ENCODE peak calls at places on chromosomes 5 and 9, in four cellular contexts. I is H1, Z is GM12878, A is HepG2. C is an unnamed sample. For H3K9me3, the result is how much of the 10 kb centered on the place peaks cover.

GRCh38 chr9:16138961-16139441 is 586.2 kb downstream of the CCDC171 start:
- DNase-seq in A (no peak), Z (no peak), I (no peak), C (no peak)

GRCh38 chr9:26361010-26361409 is 531.6 kb downstream of the CAAP1 start:
- DNase-seq in Z (no peak), A (no peak), I (no peak), C (no peak)

GRCh38 chr9:37480759-37481158 is 5.0 kb upstream of the POLR1E start:
- DNase-seq in A (no peak), Z (no peak), I (no peak), C (no peak)

GRCh38 chr5:56717253-56717987 is 97.9 kb upstream of the MAP3K1 start:
- DNase-seq in Z (no peak), I (no peak), A (no peak), C (no peak)

GRCh38 chr5:73823508-73823925 is 197.5 kb downstream of the ARHGEF28 start:
- DNase-seq in Z (no peak), A (peak), I (no peak), C (no peak)

GRCh38 chr5:14097998-14098471 is 45.1 kb upstream of the TRIO start:
- DNase-seq in A (no peak), Z (no peak), I (no peak), C (no peak)

GRCh38 chr5:163565931-163566608 is 60.7 kb downstream of the MAT2B start:
- DNase-seq in Z (peak), A (peak), I (no peak), C (no peak)

GRCh38 chr5:79611046-79611829 is 1.0 kb upstream of the TENT2 start:
- DNase-seq in A (no peak), I (no peak), Z (no peak), C (peak)

GRCh38 chr5:153573326-153574033 is 83.0 kb downstream of the GRIA1 start:
- DNase-seq in A (no peak), Z (no peak), I (no peak), C (no peak)

GRCh38 chr5:61299254-61299653 is 32.8 kb upstream of the ZSWIM6 start:
- DNase-seq in A (no peak), Z (no peak), I (no peak), C (no peak)

GRCh38 chr5:55306641-55307382 is 682 bp downstream of the DHX29 start:
- DNase-seq in I (no peak), A (peak), Z (no peak), C (no peak)

GRCh38 chr9:101027246-101027645 is 1.3 kb upstream of the PLPPR1 start:
- DNase-seq in I (no peak), Z (no peak), A (no peak), C (no peak)

GRCh38 chr5:51385214-51385613 is 2.0 kb downstream of the ISL1 start:
- DNase-seq in A (no peak), I (no peak), Z (no peak), C (no peak)

DNA sequence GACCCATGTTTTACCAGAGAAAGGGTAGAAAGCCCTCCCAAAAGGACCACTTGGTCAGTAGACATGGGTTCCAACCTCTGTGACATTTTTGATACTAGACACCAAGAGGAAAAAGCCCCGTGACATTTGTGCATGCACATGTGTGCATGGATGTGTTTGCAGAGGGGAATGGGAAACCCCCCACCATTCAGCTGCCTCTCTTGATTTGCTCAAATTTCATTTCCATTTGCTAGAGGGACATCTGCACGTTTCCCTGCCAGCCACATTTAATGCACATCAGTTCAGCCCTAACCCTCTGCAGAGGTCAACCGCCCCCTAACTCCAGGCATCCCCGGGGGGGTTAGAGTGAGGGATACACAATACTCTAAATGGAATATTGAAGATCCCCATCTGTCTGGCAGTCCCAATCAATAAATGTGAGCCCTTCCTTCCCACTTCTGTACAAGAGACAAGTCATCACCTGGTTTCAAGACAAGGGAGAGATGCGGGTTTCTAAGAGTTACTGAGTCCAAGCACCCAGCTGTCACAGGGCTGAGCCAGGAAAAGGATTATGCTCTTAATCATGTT is 134.2 kb downstream of the SEMA6A start:
- DNase-seq in A (no peak), Z (no peak), I (no peak), C (no peak)
- TF ChIP-seq CREB1 in A (no peak), Z (no peak), I (no peak), C (no peak)

GRCh38 chr5:178286226-178287090 is 53.9 kb upstream of the PHYKPL start:
- DNase-seq in A (no peak), I (no peak), Z (no peak), C (no peak)
- H3K9me3 ChIP-seq in A (under half), I (under half), Z (under half), C (under half)

GRCh38 chr5:154606246-154606645 is 128.2 kb upstream of the HAND1 start:
- DNase-seq in Z (no peak), I (no peak), A (no peak), C (no peak)

GRCh38 chr5:154610321-154611154 is 132.5 kb upstream of the HAND1 start:
- DNase-seq in Z (peak), A (peak), I (peak), C (peak)

GRCh38 chr5:154608531-154609011 is 130.5 kb upstream of the HAND1 start:
- DNase-seq in A (no peak), I (no peak), Z (no peak), C (no peak)

GRCh38 chr5:154606675-154607321 is 128.8 kb upstream of the HAND1 start:
- DNase-seq in I (no peak), A (no peak), Z (no peak), C (no peak)

GRCh38 chr5:154607746-154608145 is 129.7 kb upstream of the HAND1 start:
- DNase-seq in Z (no peak), A (no peak), I (no peak), C (no peak)
- TF ChIP-seq CREB1 in Z (no peak), A (no peak), I (no peak), C (no peak)

GRCh38 chr9:6922680-6923079 is 164.9 kb downstream of the KDM4C start:
- DNase-seq in A (no peak), I (no peak), Z (no peak), C (no peak)

GRCh38 chr9:6921335-6921734 is 163.6 kb downstream of the KDM4C start:
- DNase-seq in Z (no peak), A (no peak), I (no peak), C (no peak)

GRCh38 chr9:6924149-6924548 is 166.4 kb downstream of the KDM4C start:
- DNase-seq in A (no peak), I (no peak), Z (no peak), C (no peak)

GRCh38 chr9:6923081-6923480 is 165.3 kb downstream of the KDM4C start:
- DNase-seq in Z (no peak), A (no peak), I (no peak), C (no peak)

DNA sequence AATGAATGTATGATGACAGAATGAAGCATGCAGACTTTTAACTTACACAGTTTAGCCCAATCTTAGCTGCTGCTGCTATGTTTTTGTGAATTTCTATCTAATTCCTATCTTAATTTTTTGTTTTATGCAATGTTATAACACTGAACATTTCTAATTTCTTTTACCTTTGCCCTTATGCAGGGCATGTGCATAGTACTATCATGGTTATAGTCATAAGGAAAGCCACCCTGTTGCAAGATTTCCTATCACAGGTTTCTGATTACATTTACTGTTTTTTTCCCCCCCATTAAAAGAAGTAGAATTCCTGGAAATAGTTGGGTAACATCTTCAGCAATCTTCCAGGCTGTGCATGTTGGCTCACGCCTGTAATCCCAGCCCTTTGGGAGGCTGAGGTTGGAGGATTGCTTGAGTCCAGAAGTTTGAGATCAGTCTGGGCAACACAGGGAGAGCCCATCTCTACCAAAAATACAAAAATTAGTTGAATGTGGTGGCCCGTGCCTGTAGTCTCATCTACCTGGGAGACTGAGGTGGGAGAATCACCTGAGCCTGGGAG is 164.4 kb downstream of the KDM4C start:
- DNase-seq in Z (no peak), A (no peak), I (no peak), C (no peak)
- H3K9me3 ChIP-seq in Z (under half), A (under half), I (under half), C (under half)

GRCh38 chr5:142981886-142982820 is 212.0 kb downstream of the ARHGAP26 start:
- DNase-seq in I (no peak), A (peak), Z (no peak), C (no peak)
- TF ChIP-seq CREB1 in I (no peak), A (no peak), Z (no peak), C (no peak)